ENCODE peak calls at places on chromosomes 11 and 22, in seven cellular contexts. One of them, this sample, is unnamed.

GRCh38 chr11:126163074-126163700 is 48.3 kb downstream of the RPUSD4 start:
- DNase-seq in C1 segment of cervical spinal cord: no peak
- DNase-seq in hippocampal formation: no peak
- DNase-seq in activated CD4-positive, alpha-beta T cell treated with anti-CD3 and anti-CD28 coated beads, Interleukin-2, amount 50 U/mL, for 24 hours: no peak
- DNase-seq in head of caudate nucleus: no peak
- DNase-seq in iris pigment epithelial cell: peak; percentile 53
- DNase-seq in NCI-H1694: no peak
- DNase-seq in this sample: no peak

GRCh38 chr11:46279393-46280099 is 2.1 kb downstream of the CREB3L1 start:
- DNase-seq in NCI-H1694: no peak
- DNase-seq in C1 segment of cervical spinal cord: peak; percentile 33
- DNase-seq in hippocampal formation: peak; percentile 40
- DNase-seq in iris pigment epithelial cell: peak; percentile 70
- DNase-seq in activated CD4-positive, alpha-beta T cell treated with anti-CD3 and anti-CD28 coated beads, Interleukin-2, amount 50 U/mL, for 24 hours: no peak
- DNase-seq in head of caudate nucleus: peak; percentile 41
- DNase-seq in this sample: no peak

GRCh38 chr11:126165366-126166156 is 45.9 kb downstream of the RPUSD4 start:
- DNase-seq in C1 segment of cervical spinal cord: peak; percentile 24
- DNase-seq in iris pigment epithelial cell: no peak
- DNase-seq in NCI-H1694: no peak
- DNase-seq in activated CD4-positive, alpha-beta T cell treated with anti-CD3 and anti-CD28 coated beads, Interleukin-2, amount 50 U/mL, for 24 hours: no peak
- DNase-seq in head of caudate nucleus: no peak
- DNase-seq in hippocampal formation: no peak
- DNase-seq in this sample: no peak

GRCh38 chr11:64725601-64726139 is 2.7 kb upstream of the NRXN2 start:
- DNase-seq in NCI-H1694: no peak
- DNase-seq in iris pigment epithelial cell: no peak
- DNase-seq in C1 segment of cervical spinal cord: no peak
- DNase-seq in hippocampal formation: no peak
- DNase-seq in head of caudate nucleus: no peak
- DNase-seq in activated CD4-positive, alpha-beta T cell treated with anti-CD3 and anti-CD28 coated beads, Interleukin-2, amount 50 U/mL, for 24 hours: no peak
- DNase-seq in this sample: no peak

GRCh38 chr22:42280140-42280539 is 9.7 kb upstream of the TCF20 start:
- DNase-seq in iris pigment epithelial cell: no peak
- DNase-seq in activated CD4-positive, alpha-beta T cell treated with anti-CD3 and anti-CD28 coated beads, Interleukin-2, amount 50 U/mL, for 24 hours: no peak
- DNase-seq in hippocampal formation: no peak
- DNase-seq in C1 segment of cervical spinal cord: no peak
- DNase-seq in head of caudate nucleus: no peak
- DNase-seq in NCI-H1694: no peak
- DNase-seq in this sample: no peak

GRCh38 chr11:74681686-74682651 is 49.3 kb downstream of the CHRDL2 start:
- DNase-seq in NCI-H1694: no peak
- DNase-seq in activated CD4-positive, alpha-beta T cell treated with anti-CD3 and anti-CD28 coated beads, Interleukin-2, amount 50 U/mL, for 24 hours: no peak
- DNase-seq in hippocampal formation: no peak
- DNase-seq in iris pigment epithelial cell: no peak
- DNase-seq in C1 segment of cervical spinal cord: no peak
- DNase-seq in head of caudate nucleus: no peak
- DNase-seq in this sample: no peak

GRCh38 chr22:39808087-39808486 is 85.5 kb downstream of the ENTHD1 start:
- DNase-seq in activated CD4-positive, alpha-beta T cell treated with anti-CD3 and anti-CD28 coated beads, Interleukin-2, amount 50 U/mL, for 24 hours: no peak
- DNase-seq in NCI-H1694: peak; percentile 9
- DNase-seq in C1 segment of cervical spinal cord: no peak
- DNase-seq in hippocampal formation: no peak
- DNase-seq in iris pigment epithelial cell: peak; percentile 12
- DNase-seq in head of caudate nucleus: peak; percentile 10
- DNase-seq in this sample: no peak

GRCh38 chr11:65606876-65607613 is 7.0 kb downstream of the MAP3K11 start:
- DNase-seq in C1 segment of cervical spinal cord: peak; percentile 93
- DNase-seq in NCI-H1694: no peak
- DNase-seq in head of caudate nucleus: peak; percentile 90
- DNase-seq in iris pigment epithelial cell: peak; percentile 97
- DNase-seq in activated CD4-positive, alpha-beta T cell treated with anti-CD3 and anti-CD28 coated beads, Interleukin-2, amount 50 U/mL, for 24 hours: no peak
- DNase-seq in hippocampal formation: peak; percentile 91
- DNase-seq in this sample: peak; percentile 94

GRCh38 chr22:31173386-31174145 is 13.6 kb downstream of the RNF185 start:
- DNase-seq in hippocampal formation: no peak
- DNase-seq in iris pigment epithelial cell: peak; percentile 94
- DNase-seq in activated CD4-positive, alpha-beta T cell treated with anti-CD3 and anti-CD28 coated beads, Interleukin-2, amount 50 U/mL, for 24 hours: no peak
- DNase-seq in C1 segment of cervical spinal cord: no peak
- DNase-seq in head of caudate nucleus: no peak
- DNase-seq in NCI-H1694: no peak
- DNase-seq in this sample: no peak

GRCh38 chr11:15186146-15186545 is 71.4 kb downstream of the INSC start:
- DNase-seq in hippocampal formation: no peak
- DNase-seq in NCI-H1694: no peak
- DNase-seq in head of caudate nucleus: no peak
- DNase-seq in C1 segment of cervical spinal cord: no peak
- DNase-seq in iris pigment epithelial cell: no peak
- DNase-seq in activated CD4-positive, alpha-beta T cell treated with anti-CD3 and anti-CD28 coated beads, Interleukin-2, amount 50 U/mL, for 24 hours: no peak
- DNase-seq in this sample: no peak

GRCh38 chr11:46353706-46354105 is 6.4 kb downstream of the DGKZ start:
- DNase-seq in head of caudate nucleus: no peak
- DNase-seq in activated CD4-positive, alpha-beta T cell treated with anti-CD3 and anti-CD28 coated beads, Interleukin-2, amount 50 U/mL, for 24 hours: no peak
- DNase-seq in iris pigment epithelial cell: no peak
- DNase-seq in hippocampal formation: no peak
- DNase-seq in C1 segment of cervical spinal cord: no peak
- DNase-seq in NCI-H1694: no peak
- DNase-seq in this sample: no peak

GRCh38 chr11:124867700-124868099 is 2.5 kb downstream of the ROBO3 start:
- DNase-seq in NCI-H1694: no peak
- DNase-seq in hippocampal formation: no peak
- DNase-seq in activated CD4-positive, alpha-beta T cell treated with anti-CD3 and anti-CD28 coated beads, Interleukin-2, amount 50 U/mL, for 24 hours: no peak
- DNase-seq in C1 segment of cervical spinal cord: peak; percentile 15
- DNase-seq in head of caudate nucleus: no peak
- DNase-seq in iris pigment epithelial cell: peak; percentile 45
- DNase-seq in this sample: no peak

GRCh38 chr11:59776210-59777066 is 21.3 kb downstream of the STX3 start:
- DNase-seq in activated CD4-positive, alpha-beta T cell treated with anti-CD3 and anti-CD28 coated beads, Interleukin-2, amount 50 U/mL, for 24 hours: no peak
- DNase-seq in NCI-H1694: no peak
- DNase-seq in iris pigment epithelial cell: peak; percentile 89
- DNase-seq in hippocampal formation: no peak
- DNase-seq in head of caudate nucleus: no peak
- DNase-seq in C1 segment of cervical spinal cord: no peak
- DNase-seq in this sample: no peak

GRCh38 chr11:13667245-13667644 is 1.2 kb upstream of the FAR1 start:
- DNase-seq in iris pigment epithelial cell: peak; percentile 20
- DNase-seq in activated CD4-positive, alpha-beta T cell treated with anti-CD3 and anti-CD28 coated beads, Interleukin-2, amount 50 U/mL, for 24 hours: no peak
- DNase-seq in head of caudate nucleus: no peak
- DNase-seq in NCI-H1694: peak; percentile 64
- DNase-seq in hippocampal formation: peak; percentile 2
- DNase-seq in C1 segment of cervical spinal cord: no peak
- DNase-seq in this sample: no peak

GRCh38 chr11:18650859-18651557 is 16.9 kb upstream of the SPTY2D1 start:
- DNase-seq in C1 segment of cervical spinal cord: no peak
- DNase-seq in NCI-H1694: no peak
- DNase-seq in iris pigment epithelial cell: peak; percentile 64
- DNase-seq in activated CD4-positive, alpha-beta T cell treated with anti-CD3 and anti-CD28 coated beads, Interleukin-2, amount 50 U/mL, for 24 hours: no peak
- DNase-seq in hippocampal formation: no peak
- DNase-seq in head of caudate nucleus: no peak
- DNase-seq in this sample: peak; percentile 31

GRCh38 chr22:22045576-22046335 is 63.2 kb upstream of the TOP3B start:
- DNase-seq in head of caudate nucleus: no peak
- DNase-seq in activated CD4-positive, alpha-beta T cell treated with anti-CD3 and anti-CD28 coated beads, Interleukin-2, amount 50 U/mL, for 24 hours: no peak
- DNase-seq in NCI-H1694: peak; percentile 74
- DNase-seq in iris pigment epithelial cell: no peak
- DNase-seq in hippocampal formation: no peak
- DNase-seq in C1 segment of cervical spinal cord: no peak
- DNase-seq in this sample: no peak

GRCh38 chr22:49290286-49290685 is 537.4 kb downstream of the BRD1 start:
- DNase-seq in C1 segment of cervical spinal cord: no peak
- DNase-seq in NCI-H1694: no peak
- DNase-seq in hippocampal formation: no peak
- DNase-seq in head of caudate nucleus: no peak
- DNase-seq in activated CD4-positive, alpha-beta T cell treated with anti-CD3 and anti-CD28 coated beads, Interleukin-2, amount 50 U/mL, for 24 hours: no peak
- DNase-seq in iris pigment epithelial cell: no peak
- DNase-seq in this sample: no peak

GRCh38 chr11:72257551-72257950 is 13.6 kb upstream of the PHOX2A start:
- DNase-seq in hippocampal formation: no peak
- DNase-seq in NCI-H1694: no peak
- DNase-seq in iris pigment epithelial cell: no peak
- DNase-seq in C1 segment of cervical spinal cord: no peak
- DNase-seq in head of caudate nucleus: no peak
- DNase-seq in activated CD4-positive, alpha-beta T cell treated with anti-CD3 and anti-CD28 coated beads, Interleukin-2, amount 50 U/mL, for 24 hours: no peak
- DNase-seq in this sample: no peak

GRCh38 chr11:76644591-76644990 is 26.0 kb downstream of the LRRC32 start:
- DNase-seq in C1 segment of cervical spinal cord: no peak
- DNase-seq in iris pigment epithelial cell: no peak
- DNase-seq in activated CD4-positive, alpha-beta T cell treated with anti-CD3 and anti-CD28 coated beads, Interleukin-2, amount 50 U/mL, for 24 hours: no peak
- DNase-seq in head of caudate nucleus: no peak
- DNase-seq in NCI-H1694: no peak
- DNase-seq in hippocampal formation: no peak
- DNase-seq in this sample: no peak

GRCh38 chr22:44603774-44604173 is 98.2 kb upstream of the PRR5 start:
- DNase-seq in hippocampal formation: no peak
- DNase-seq in iris pigment epithelial cell: peak; percentile 20
- DNase-seq in NCI-H1694: no peak
- DNase-seq in head of caudate nucleus: no peak
- DNase-seq in C1 segment of cervical spinal cord: no peak
- DNase-seq in activated CD4-positive, alpha-beta T cell treated with anti-CD3 and anti-CD28 coated beads, Interleukin-2, amount 50 U/mL, for 24 hours: no peak
- DNase-seq in this sample: no peak

This sample was measured in H1.